ENCODE peak calls at places on chromosomes 7 and 10, in eight cellular contexts. T is fibroblast of lung, B is uterus, O is body of pancreas, I is heart right ventricle, X is BJ, M is PC-3, Y is colonic mucosa. D is an unnamed sample.
A peak's percentile ranks its signal among the peaks of the same experiment; 100 is the strongest.

GRCh38 chr7:157032128-157032527 is 21.7 kb upstream of the MNX1 start:
- DNase-seq in Y (no peak), X (no peak), I (no peak), M (no peak), O (no peak), B (no peak), T (no peak), D (no peak)

GRCh38 chr7:87411186-87411585 is 64.3 kb downstream of the ABCB4 start:
- DNase-seq in O (no peak), I (no peak), M (no peak), X (no peak), Y (no peak), T (no peak), B (no peak), D (no peak)

GRCh38 chr10:17418249-17418648 is 36.1 kb downstream of the ST8SIA6 start:
- DNase-seq in B (no peak), Y (no peak), T (no peak), M (no peak), I (no peak), X (no peak), O (peak; percentile 33), D (no peak)

GRCh38 chr10:7408494-7409044 is 2.3 kb downstream of the SFMBT2 start:
- DNase-seq in M (peak; percentile 41), Y (peak; percentile 47), O (peak; percentile 56), B (peak; percentile 61), T (peak; percentile 44), I (peak; percentile 66), X (no peak), D (no peak)

GRCh38 chr7:139772115-139772514 is 5.7 kb downstream of the HIPK2 start:
- DNase-seq in X (no peak), I (no peak), T (no peak), B (no peak), Y (no peak), O (peak; percentile 44), M (peak; percentile 19), D (no peak)

GRCh38 chr10:3241128-3242057 is 68.8 kb upstream of the PITRM1 start:
- DNase-seq in B (no peak), Y (no peak), T (peak; percentile 56), I (no peak), M (no peak), X (no peak), O (no peak), D (no peak)

GRCh38 chr7:51318886-51319579 is 2.4 kb upstream of the COBL start:
- DNase-seq in Y (peak; percentile 60), M (no peak), X (no peak), O (no peak), B (no peak), T (no peak), I (no peak), D (no peak)

GRCh38 chr10:86192686-86193085 is 173.9 kb downstream of the GRID1 start:
- DNase-seq in I (no peak), T (no peak), X (no peak), B (no peak), O (no peak), Y (no peak), M (no peak), D (no peak)

GRCh38 chr7:101890666-101891065 is 73.2 kb downstream of the CUX1 start:
- DNase-seq in Y (no peak), I (no peak), M (no peak), X (no peak), O (no peak), T (no peak), B (no peak), D (no peak)

GRCh38 chr10:58266826-58267712 is 625 bp downstream of the IPMK start:
- DNase-seq in X (no peak), O (peak; percentile 74), Y (peak; percentile 79), B (peak; percentile 38), M (peak; percentile 60), I (peak; percentile 60), T (peak; percentile 62), D (no peak)

GRCh38 chr10:103778358-103779139 is 76.8 kb downstream of the SH3PXD2A start:
- DNase-seq in O (no peak), X (no peak), M (no peak), B (no peak), T (no peak), Y (no peak), I (no peak), D (no peak)

GRCh38 chr7:112254166-112254565 is 47.7 kb downstream of the ZNF277 start:
- DNase-seq in O (no peak), I (no peak), B (no peak), Y (no peak), M (peak; percentile 29), T (no peak), X (no peak), D (no peak)

GRCh38 chr10:63199716-63200115 is 66.6 kb downstream of the NRBF2 start:
- DNase-seq in T (no peak), Y (no peak), O (no peak), B (no peak), M (no peak), X (no peak), I (no peak), D (no peak)

GRCh38 chr7:95095259-95096122 is 188.1 kb downstream of the PPP1R9A start:
- DNase-seq in Y (no peak), M (no peak), X (no peak), O (no peak), B (no peak), T (peak; percentile 6), I (no peak), D (no peak)

GRCh38 chr7:142790056-142790455 is 19.3 kb downstream of the PRSS2 start:
- DNase-seq in M (no peak), T (no peak), O (no peak), I (no peak), Y (no peak), X (no peak), B (no peak), D (no peak)

GRCh38 chr10:22489467-22489866 is 144.2 kb downstream of the SPAG6 start:
- DNase-seq in O (no peak), X (no peak), B (no peak), T (no peak), M (no peak), Y (no peak), I (no peak), D (no peak)

GRCh38 chr7:28055161-28055544 is 125.4 kb downstream of the JAZF1 start:
- DNase-seq in Y (no peak), B (no peak), T (peak; percentile 60), O (no peak), M (peak; percentile 43), I (no peak), X (no peak), D (no peak)

GRCh38 chr7:44565097-44565794 is 8.5 kb downstream of the DDX56 start:
- DNase-seq in T (peak; percentile 32), X (no peak), M (peak; percentile 66), Y (peak; percentile 68), B (peak; percentile 47), I (peak; percentile 44), O (peak; percentile 78), D (no peak)

GRCh38 chr7:83038787-83039186 is 123.9 kb downstream of the PCLO start:
- DNase-seq in O (no peak), T (peak; percentile 41), M (peak; percentile 66), Y (no peak), X (no peak), I (no peak), B (no peak), D (no peak)

GRCh38 chr7:67302113-67303039 is 305.7 kb downstream of the TYW1 start:
- DNase-seq in Y (peak; percentile 100), X (peak; percentile 95), I (peak; percentile 100), T (peak; percentile 98), B (peak; percentile 100), M (peak; percentile 98), O (peak; percentile 99), D (peak; percentile 95)
- TF ChIP-seq CTCF in Y (no peak), X (peak; percentile 43), I (peak; percentile 59), T (peak; percentile 19), B (peak; percentile 63), M (no peak), O (peak; percentile 65), D (no peak)

GRCh38 chr10:97651773-97652172 is 11.3 kb downstream of the PI4K2A start:
- DNase-seq in B (no peak), Y (no peak), X (no peak), M (peak; percentile 96), T (no peak), O (no peak), I (no peak), D (no peak)
- H3K36me3 ChIP-seq in B (no peaks in the 10 kb centered on the region), Y (peaks cover 5% of the 10 kb centered on the region), X (peaks cover 5% of the 10 kb centered on the region), M (peaks cover 31% of the 10 kb centered on the region), T (peaks cover 15% of the 10 kb centered on the region), O (peaks cover 9% of the 10 kb centered on the region), I (peaks cover 68% of the 10 kb centered on the region), D (no peaks in the 10 kb centered on the region)

DNA sequence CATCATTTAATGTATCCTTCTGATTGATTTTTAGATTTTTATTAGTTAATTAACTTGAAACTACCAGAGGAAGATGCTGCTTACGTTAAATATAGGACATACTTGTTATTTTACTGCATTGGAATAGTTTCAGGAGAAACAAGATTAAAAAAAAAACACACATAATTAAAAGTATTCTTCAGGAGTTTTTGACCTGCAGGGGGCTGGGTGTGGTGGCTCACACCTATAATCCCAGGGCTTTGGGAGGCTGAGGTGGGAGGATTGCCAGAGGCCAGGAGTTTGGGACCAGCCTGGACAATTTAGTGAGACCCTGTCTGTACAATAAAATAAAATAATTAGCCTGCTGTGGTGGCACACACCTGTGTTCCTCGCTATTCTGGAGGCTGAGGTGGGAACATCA is 10.7 kb downstream of the CBLL1 start:
- DNase-seq in X (no peak), B (no peak), Y (no peak), M (peak; percentile 13), I (no peak), O (no peak), T (no peak), D (no peak)
- TF ChIP-seq CTCF in X (no peak), B (no peak), Y (no peak), M (peak; percentile 52), I (no peak), O (no peak), T (no peak), D (no peak)

GRCh38 chr7:6026011-6026819 is 5.0 kb upstream of the ANKRD61 start:
- DNase-seq in I (peak; percentile 73), B (peak; percentile 43), T (peak; percentile 4), X (no peak), O (peak; percentile 44), M (peak; percentile 55), Y (peak; percentile 91), D (no peak)

GRCh38 chr7:6027806-6028365 is 3.3 kb upstream of the ANKRD61 start:
- DNase-seq in O (no peak), I (no peak), B (no peak), Y (no peak), M (no peak), T (no peak), X (no peak), D (no peak)

GRCh38 chr7:6026917-6027316 is 4.3 kb upstream of the ANKRD61 start:
- DNase-seq in X (no peak), B (no peak), Y (peak; percentile 29), M (no peak), T (no peak), I (no peak), O (no peak), D (no peak)

GRCh38 chr7:6023974-6024435 is 7.2 kb upstream of the ANKRD61 start:
- DNase-seq in Y (peak; percentile 62), I (no peak), B (no peak), T (no peak), X (no peak), M (no peak), O (no peak), D (no peak)

DNA sequence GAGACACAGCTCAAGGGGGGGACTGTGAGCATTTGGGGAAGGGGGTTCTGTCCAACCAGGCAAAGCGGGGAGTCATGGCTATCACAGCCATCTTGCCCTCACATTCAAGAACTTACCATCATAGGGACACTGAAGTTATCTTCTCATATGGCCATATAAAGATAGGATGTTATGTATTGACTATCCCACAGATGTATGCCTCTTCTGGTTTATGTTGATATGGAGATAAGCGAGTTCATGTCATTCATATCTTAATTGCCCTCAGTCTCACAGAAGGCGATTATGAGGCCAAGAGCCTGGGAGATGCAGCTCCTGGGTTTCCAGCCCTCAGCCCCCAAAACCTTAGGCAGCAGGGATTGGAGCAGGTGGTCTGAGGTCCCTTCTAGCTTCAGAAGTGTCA is 8.5 kb upstream of the ANKRD61 start:
- DNase-seq in I (no peak), Y (no peak), O (no peak), X (no peak), T (no peak), M (no peak), B (no peak), D (no peak)
- H3K36me3 ChIP-seq in I (peaks cover 100% of the 10 kb centered on the region), Y (peaks cover 20% of the 10 kb centered on the region), O (peaks cover 51% of the 10 kb centered on the region), X (peaks cover 34% of the 10 kb centered on the region), T (peaks cover 29% of the 10 kb centered on the region), M (peaks cover 65% of the 10 kb centered on the region), B (no peaks in the 10 kb centered on the region), D (peaks cover 9% of the 10 kb centered on the region)

D was measured in kidney epithelial cell.